ENCODE peak calls at places on chromosomes 5 and 9, in seven cellular contexts. One of them, this sample, is unnamed.

GRCh38 chr5:167642779-167643517 is 648.5 kb upstream of the WWC1 start:
- DNase-seq in GM06990: no peak
- DNase-seq in body of pancreas: no peak
- DNase-seq in HepG2: no peak
- DNase-seq in cardiac fibroblast: peak; percentile 95
- DNase-seq in AG09309: peak; percentile 98
- DNase-seq in stomach: no peak
- DNase-seq in this sample: no peak

GRCh38 chr5:74021090-74021489 is 395.1 kb downstream of the ARHGEF28 start:
- DNase-seq in GM06990: no peak
- DNase-seq in body of pancreas: no peak
- DNase-seq in HepG2: no peak
- DNase-seq in cardiac fibroblast: no peak
- DNase-seq in AG09309: no peak
- DNase-seq in stomach: no peak
- DNase-seq in this sample: no peak

GRCh38 chr5:134459491-134459890 is 47.8 kb upstream of the CDKN2AIPNL start:
- DNase-seq in GM06990: no peak
- DNase-seq in body of pancreas: no peak
- DNase-seq in HepG2: no peak
- DNase-seq in cardiac fibroblast: no peak
- DNase-seq in AG09309: no peak
- DNase-seq in stomach: no peak
- DNase-seq in this sample: no peak

GRCh38 chr9:78030553-78031270 is 899 bp downstream of the GNAQ start:
- DNase-seq in GM06990: peak; percentile 59
- DNase-seq in body of pancreas: peak; percentile 52
- DNase-seq in HepG2: no peak
- DNase-seq in cardiac fibroblast: peak; percentile 49
- DNase-seq in AG09309: no peak
- DNase-seq in stomach: peak; percentile 55
- DNase-seq in this sample: peak; percentile 86

GRCh38 chr5:179348011-179348530 is 2.8 kb upstream of the ADAMTS2 start:
- DNase-seq in GM06990: no peak
- DNase-seq in body of pancreas: no peak
- DNase-seq in HepG2: no peak
- DNase-seq in cardiac fibroblast: no peak
- DNase-seq in AG09309: no peak
- DNase-seq in stomach: no peak
- DNase-seq in this sample: no peak

GRCh38 chr9:84668204-84669007 is 1.1 kb upstream of the NTRK2 start:
- DNase-seq in GM06990: peak; percentile 67
- DNase-seq in body of pancreas: peak; percentile 72
- DNase-seq in HepG2: no peak
- DNase-seq in cardiac fibroblast: peak; percentile 58
- DNase-seq in AG09309: no peak
- DNase-seq in stomach: no peak
- DNase-seq in this sample: peak; percentile 76

GRCh38 chr9:33320568-33321261 is 30.4 kb downstream of the NFX1 start:
- DNase-seq in GM06990: no peak
- DNase-seq in body of pancreas: peak; percentile 26
- DNase-seq in HepG2: no peak
- DNase-seq in cardiac fibroblast: peak; percentile 95
- DNase-seq in AG09309: peak; percentile 86
- DNase-seq in stomach: no peak
- DNase-seq in this sample: no peak

GRCh38 chr5:110625376-110625999 is 101.0 kb downstream of the TMEM232 start:
- DNase-seq in GM06990: no peak
- DNase-seq in body of pancreas: no peak
- DNase-seq in HepG2: peak; percentile 9
- DNase-seq in cardiac fibroblast: peak; percentile 60
- DNase-seq in AG09309: peak; percentile 18
- DNase-seq in stomach: no peak
- DNase-seq in this sample: no peak

GRCh38 chr5:113634957-113635356 is 121.5 kb downstream of the YTHDC2 start:
- DNase-seq in GM06990: no peak
- DNase-seq in body of pancreas: no peak
- DNase-seq in HepG2: no peak
- DNase-seq in cardiac fibroblast: no peak
- DNase-seq in AG09309: no peak
- DNase-seq in stomach: no peak
- DNase-seq in this sample: no peak

GRCh38 chr5:141182248-141182647 is at the start of gene PCDHB16:
- DNase-seq in GM06990: no peak
- DNase-seq in body of pancreas: peak; percentile 62
- DNase-seq in HepG2: peak; percentile 53
- DNase-seq in cardiac fibroblast: peak; percentile 12
- DNase-seq in AG09309: no peak
- DNase-seq in stomach: no peak
- DNase-seq in this sample: no peak

GRCh38 chr9:128713941-128714573 is 9.9 kb downstream of the ZDHHC12 start:
- DNase-seq in GM06990: no peak
- DNase-seq in body of pancreas: no peak
- DNase-seq in HepG2: no peak
- DNase-seq in cardiac fibroblast: no peak
- DNase-seq in AG09309: no peak
- DNase-seq in stomach: no peak
- DNase-seq in this sample: peak; percentile 51

GRCh38 chr9:32741706-32742105 is 41.6 kb upstream of the TMEM215 start:
- DNase-seq in GM06990: no peak
- DNase-seq in body of pancreas: no peak
- DNase-seq in HepG2: peak; percentile 54
- DNase-seq in cardiac fibroblast: peak; percentile 4
- DNase-seq in AG09309: no peak
- DNase-seq in stomach: no peak
- DNase-seq in this sample: no peak

GRCh38 chr5:167549763-167550162 is 741.7 kb upstream of the WWC1 start:
- DNase-seq in GM06990: no peak
- DNase-seq in body of pancreas: no peak
- DNase-seq in HepG2: no peak
- DNase-seq in cardiac fibroblast: no peak
- DNase-seq in AG09309: no peak
- DNase-seq in stomach: no peak
- DNase-seq in this sample: no peak

GRCh38 chr9:93225892-93226291 is 42.0 kb downstream of the WNK2 start:
- DNase-seq in GM06990: no peak
- DNase-seq in body of pancreas: no peak
- DNase-seq in HepG2: no peak
- DNase-seq in cardiac fibroblast: no peak
- DNase-seq in AG09309: no peak
- DNase-seq in stomach: no peak
- DNase-seq in this sample: no peak

GRCh38 chr9:110531776-110532175 is 47.8 kb downstream of the SVEP1 start:
- DNase-seq in GM06990: no peak
- DNase-seq in body of pancreas: no peak
- DNase-seq in HepG2: no peak
- DNase-seq in cardiac fibroblast: peak; percentile 10
- DNase-seq in AG09309: no peak
- DNase-seq in stomach: no peak
- DNase-seq in this sample: no peak

GRCh38 chr5:171688696-171689495 is 96.7 kb upstream of the SMIM23 start:
- DNase-seq in GM06990: no peak
- DNase-seq in body of pancreas: no peak
- DNase-seq in HepG2: no peak
- DNase-seq in cardiac fibroblast: no peak
- DNase-seq in AG09309: no peak
- DNase-seq in stomach: no peak
- DNase-seq in this sample: no peak

GRCh38 chr9:26152350-26152749 is 474.1 kb upstream of the TUSC1 start:
- DNase-seq in GM06990: no peak
- DNase-seq in body of pancreas: no peak
- DNase-seq in HepG2: no peak
- DNase-seq in cardiac fibroblast: no peak
- DNase-seq in AG09309: no peak
- DNase-seq in stomach: no peak
- DNase-seq in this sample: no peak

DNA sequence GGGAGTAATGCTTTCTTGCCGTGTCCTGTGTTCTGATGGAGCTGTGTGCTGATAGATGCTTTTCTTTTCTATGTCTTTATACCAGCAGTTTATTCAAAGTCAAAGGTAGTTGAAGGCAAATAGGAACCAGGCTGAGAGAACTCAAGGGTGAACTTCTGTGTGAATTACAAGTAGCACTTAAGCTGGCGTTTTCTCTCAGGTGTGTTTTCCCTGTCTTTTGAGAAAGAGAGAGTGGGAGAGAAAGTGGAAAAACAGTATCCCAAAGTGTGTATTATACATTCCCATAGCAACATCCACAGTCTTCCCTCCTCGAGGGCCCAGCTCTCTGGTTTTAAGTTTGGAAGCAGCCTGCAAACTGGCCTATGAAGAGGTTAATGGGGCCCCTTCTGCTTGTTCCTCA is 1.5 kb downstream of the TNFAIP8 start:
- DNase-seq in GM06990: no peak
- DNase-seq in body of pancreas: no peak
- DNase-seq in HepG2: no peak
- DNase-seq in cardiac fibroblast: no peak
- DNase-seq in AG09309: no peak
- DNase-seq in stomach: no peak
- DNase-seq in this sample: no peak
- H3K4me3 ChIP-seq in GM06990: peak overlapping the region; percentile 76
- H3K4me3 ChIP-seq in body of pancreas: no peak overlapping the region
- H3K4me3 ChIP-seq in HepG2: no peak overlapping the region
- H3K4me3 ChIP-seq in cardiac fibroblast: no peak overlapping the region
- H3K4me3 ChIP-seq in AG09309: peak overlapping the region; percentile 90
- H3K4me3 ChIP-seq in stomach: peak overlapping the region; percentile 50
- H3K4me3 ChIP-seq in this sample: peak overlapping the region; percentile 69

GRCh38 chr5:147400836-147401235 is 109.0 kb downstream of the DPYSL3 start:
- DNase-seq in GM06990: no peak
- DNase-seq in body of pancreas: no peak
- DNase-seq in HepG2: no peak
- DNase-seq in cardiac fibroblast: no peak
- DNase-seq in AG09309: no peak
- DNase-seq in stomach: no peak
- DNase-seq in this sample: no peak

GRCh38 chr5:147396070-147396469 is 113.8 kb downstream of the DPYSL3 start:
- DNase-seq in GM06990: no peak
- DNase-seq in body of pancreas: peak; percentile 38
- DNase-seq in HepG2: no peak
- DNase-seq in cardiac fibroblast: no peak
- DNase-seq in AG09309: no peak
- DNase-seq in stomach: no peak
- DNase-seq in this sample: peak; percentile 75

GRCh38 chr5:147398860-147399259 is 111.0 kb downstream of the DPYSL3 start:
- DNase-seq in GM06990: no peak
- DNase-seq in body of pancreas: no peak
- DNase-seq in HepG2: no peak
- DNase-seq in cardiac fibroblast: no peak
- DNase-seq in AG09309: peak; percentile 59
- DNase-seq in stomach: no peak
- DNase-seq in this sample: no peak

GRCh38 chr5:147400076-147400809 is 109.6 kb downstream of the DPYSL3 start:
- DNase-seq in GM06990: no peak
- DNase-seq in body of pancreas: no peak
- DNase-seq in HepG2: no peak
- DNase-seq in cardiac fibroblast: no peak
- DNase-seq in AG09309: no peak
- DNase-seq in stomach: no peak
- DNase-seq in this sample: no peak

DNA sequence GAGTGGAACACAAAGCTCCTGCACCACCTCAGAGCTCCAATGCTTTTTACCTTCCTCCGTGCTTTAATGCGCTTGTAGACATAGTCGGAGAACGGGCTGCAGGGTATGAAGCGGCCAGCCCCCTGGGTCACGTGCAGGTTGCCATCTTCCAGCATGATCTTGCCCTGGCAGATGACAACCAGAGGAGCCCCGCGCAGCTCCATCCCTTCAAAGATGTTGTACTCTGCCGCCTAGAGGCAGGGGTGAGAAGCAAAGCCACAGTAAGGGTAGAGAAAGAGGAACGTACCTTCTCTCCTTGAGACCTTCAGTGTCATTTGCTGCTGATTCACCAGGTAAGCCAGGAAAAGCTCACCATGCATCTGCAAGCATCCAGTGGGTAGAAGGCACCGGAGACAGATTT is 112.3 kb downstream of the DPYSL3 start:
- DNase-seq in GM06990: no peak
- DNase-seq in body of pancreas: no peak
- DNase-seq in HepG2: no peak
- DNase-seq in cardiac fibroblast: no peak
- DNase-seq in AG09309: no peak
- DNase-seq in stomach: no peak
- DNase-seq in this sample: no peak
- TF ChIP-seq CTCF in GM06990: peak; percentile 45
- TF ChIP-seq CTCF in body of pancreas: no peak
- TF ChIP-seq CTCF in HepG2: no peak
- TF ChIP-seq CTCF in cardiac fibroblast: no peak
- TF ChIP-seq CTCF in AG09309: no peak
- TF ChIP-seq CTCF in stomach: no peak
- TF ChIP-seq CTCF in this sample: no peak

DNA sequence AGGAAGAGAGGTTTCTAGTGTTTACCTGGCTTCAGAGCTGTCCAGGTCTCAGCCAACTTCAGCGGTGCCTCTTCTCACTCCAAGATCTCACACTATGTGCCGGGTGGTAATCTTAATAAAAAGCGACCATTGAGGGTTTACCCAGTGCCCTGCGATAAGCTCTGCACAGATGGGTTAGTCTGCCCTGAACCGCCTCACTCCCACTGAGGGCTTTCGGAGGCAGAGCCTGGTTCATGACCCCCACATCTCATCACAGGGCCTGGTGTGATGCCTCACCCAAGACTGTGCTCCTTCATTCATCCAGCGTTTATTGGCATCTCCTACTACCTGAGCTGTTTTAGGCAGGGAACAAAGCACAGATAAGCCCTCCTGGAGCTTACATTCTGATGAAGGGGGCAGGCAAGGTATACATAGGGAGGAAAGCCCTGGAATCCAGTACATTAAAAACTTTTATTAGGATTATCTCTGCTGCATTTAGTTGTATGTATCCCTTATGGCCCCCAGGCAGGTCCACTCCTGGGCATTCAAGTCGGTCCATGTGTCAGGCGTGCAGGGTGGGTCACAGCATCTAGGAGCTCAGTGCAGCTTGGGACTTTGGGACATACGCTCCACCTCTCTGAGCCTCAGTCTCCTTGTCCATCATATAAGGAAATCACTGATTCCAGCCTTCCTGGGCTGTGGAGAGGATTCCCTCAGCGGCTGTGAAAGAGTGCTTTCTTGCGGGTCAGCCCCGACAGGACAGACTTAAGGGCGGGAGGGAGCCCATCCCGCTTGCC is 613 bp upstream of the COL15A1 start:
- DNase-seq in GM06990: no peak
- DNase-seq in body of pancreas: no peak
- DNase-seq in HepG2: no peak
- DNase-seq in cardiac fibroblast: no peak
- DNase-seq in AG09309: no peak
- DNase-seq in stomach: no peak
- DNase-seq in this sample: no peak
- H3K4me3 ChIP-seq in GM06990: no peak overlapping the region
- H3K4me3 ChIP-seq in body of pancreas: no peak overlapping the region
- H3K4me3 ChIP-seq in HepG2: no peak overlapping the region
- H3K4me3 ChIP-seq in cardiac fibroblast: no peak overlapping the region
- H3K4me3 ChIP-seq in AG09309: no peak overlapping the region
- H3K4me3 ChIP-seq in stomach: peak overlapping the region; percentile 59
- H3K4me3 ChIP-seq in this sample: peak overlapping the region; percentile 51

DNA sequence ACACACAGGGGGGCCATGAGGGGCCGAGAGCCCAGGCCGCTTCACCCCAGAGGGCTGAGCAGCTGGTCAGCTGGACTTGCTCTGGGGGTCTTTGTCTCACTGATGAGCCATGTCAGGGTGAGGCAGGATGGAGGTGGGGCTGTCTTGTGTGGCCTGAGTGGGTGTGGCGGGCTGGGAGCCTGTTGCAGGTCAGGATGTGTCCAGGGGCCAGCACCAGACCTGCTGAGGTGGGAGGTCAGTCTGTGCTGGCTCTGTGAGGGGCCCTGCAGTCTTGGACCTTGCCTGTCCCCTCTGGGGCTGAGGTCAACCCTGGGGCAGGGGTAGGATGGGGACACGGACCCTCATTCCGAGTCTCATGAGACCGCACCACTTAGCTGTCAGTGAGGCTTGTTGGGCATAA is 56.9 kb downstream of the RXRA start:
- DNase-seq in GM06990: no peak
- DNase-seq in body of pancreas: no peak
- DNase-seq in HepG2: no peak
- DNase-seq in cardiac fibroblast: no peak
- DNase-seq in AG09309: no peak
- DNase-seq in stomach: no peak
- DNase-seq in this sample: no peak
- TF ChIP-seq CTCF in GM06990: no peak
- TF ChIP-seq CTCF in body of pancreas: no peak
- TF ChIP-seq CTCF in HepG2: no peak
- TF ChIP-seq CTCF in cardiac fibroblast: no peak
- TF ChIP-seq CTCF in AG09309: no peak
- TF ChIP-seq CTCF in stomach: no peak
- TF ChIP-seq CTCF in this sample: no peak